ENCODE peak calls at places on chromosomes 4 and X, in eight cellular contexts. G, A, K, L, Y, J, R and D are unnamed samples.

GRCh38 chrX:85963736-85964135 is 83.6 kb downstream of the CHM start:
- DNase-seq in G (peak), A (peak), K (no peak), L (no peak), Y (peak), J (no peak), R (no peak), D (peak)

GRCh38 chrX:41384041-41384705 is 50.2 kb downstream of the DDX3X start:
- DNase-seq in G (no peak), A (peak), K (peak), L (peak), Y (peak), J (peak), R (no peak), D (peak)

GRCh38 chr4:1293981-1294380 is 4.3 kb downstream of the MAEA start:
- DNase-seq in G (no peak), A (no peak), K (no peak), L (no peak), Y (no peak), J (no peak), R (no peak), D (no peak)

GRCh38 chrX:110082156-110082555 is 79.2 kb downstream of the TMEM164 start:
- DNase-seq in G (no peak), A (peak), K (no peak), L (no peak), Y (peak), J (no peak), R (no peak), D (peak)

GRCh38 chr4:62133498-62133897 is 933.4 kb downstream of the ADGRL3 start:
- DNase-seq in G (no peak), A (no peak), K (no peak), L (no peak), Y (no peak), J (no peak), R (no peak), D (no peak)

GRCh38 chrX:115344885-115345653 is 55.6 kb downstream of the LUZP4 start:
- DNase-seq in G (peak), A (peak), K (peak), L (no peak), Y (peak), J (no peak), R (peak), D (peak)

GRCh38 chr4:170339522-170339921 is 249.8 kb upstream of the AADAT start:
- DNase-seq in G (no peak), A (no peak), K (no peak), L (no peak), Y (no peak), J (no peak), R (no peak), D (peak)

GRCh38 chr4:158090323-158090722 is 82.5 kb downstream of the GASK1B start:
- DNase-seq in G (no peak), A (peak), K (no peak), L (no peak), Y (peak), J (no peak), R (no peak), D (no peak)

GRCh38 chr4:110778526-110778925 is 155.6 kb upstream of the PITX2 start:
- DNase-seq in G (no peak), A (peak), K (no peak), L (no peak), Y (peak), J (no peak), R (no peak), D (no peak)

GRCh38 chr4:121668368-121669162 is 28.2 kb downstream of the ANXA5 start:
- DNase-seq in G (no peak), A (peak), K (no peak), L (no peak), Y (peak), J (no peak), R (no peak), D (peak)

GRCh38 chrX:46662594-46662993 is 89.0 kb downstream of the CHST7 start:
- DNase-seq in G (no peak), A (no peak), K (no peak), L (no peak), Y (no peak), J (no peak), R (no peak), D (no peak)

DNA sequence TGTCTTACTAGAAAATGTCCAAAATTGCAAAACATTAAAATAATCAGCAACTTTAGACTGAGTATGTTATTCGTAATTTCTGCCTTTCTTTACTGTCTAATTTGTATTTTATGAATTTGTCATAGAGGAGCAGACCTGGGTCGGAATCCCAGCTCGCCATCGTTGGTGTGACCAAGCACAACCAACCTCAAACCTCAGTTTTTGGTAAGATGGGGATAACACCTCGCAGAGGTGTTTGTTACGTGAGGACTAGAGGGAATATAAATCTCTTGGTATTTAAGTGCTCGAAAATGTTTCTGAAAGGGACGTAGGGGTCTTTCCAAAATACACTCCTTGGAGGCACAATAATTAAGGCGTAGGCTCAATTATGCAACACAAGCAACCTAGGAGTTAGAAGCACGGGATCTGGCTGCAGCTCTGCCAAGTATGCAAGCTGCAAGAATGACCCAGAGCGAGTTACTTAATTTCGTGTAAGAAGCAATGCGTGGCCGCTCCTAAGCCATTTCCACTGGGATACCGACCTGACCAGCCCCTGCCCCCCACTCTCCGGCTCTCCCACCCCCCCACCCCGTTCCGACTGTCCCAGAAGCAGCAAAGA is 602 bp downstream of the ADH5 start:
- DNase-seq in G (peak), A (peak), K (peak), L (peak), Y (peak), J (peak), R (peak), D (peak)
- H2AFZ ChIP-seq in G (no peak), A (peak), K (no peak), L (peak), Y (peak), J (peak), R (peak), D (peak)

GRCh38 chr4:136320471-136320813 is 1211.9 kb downstream of the PCDH18 start:
- DNase-seq in G (no peak), A (no peak), K (no peak), L (no peak), Y (no peak), J (no peak), R (no peak), D (no peak)
- H2AFZ ChIP-seq in G (no peak), A (no peak), K (no peak), L (no peak), Y (no peak), J (no peak), R (no peak), D (peak)

DNA sequence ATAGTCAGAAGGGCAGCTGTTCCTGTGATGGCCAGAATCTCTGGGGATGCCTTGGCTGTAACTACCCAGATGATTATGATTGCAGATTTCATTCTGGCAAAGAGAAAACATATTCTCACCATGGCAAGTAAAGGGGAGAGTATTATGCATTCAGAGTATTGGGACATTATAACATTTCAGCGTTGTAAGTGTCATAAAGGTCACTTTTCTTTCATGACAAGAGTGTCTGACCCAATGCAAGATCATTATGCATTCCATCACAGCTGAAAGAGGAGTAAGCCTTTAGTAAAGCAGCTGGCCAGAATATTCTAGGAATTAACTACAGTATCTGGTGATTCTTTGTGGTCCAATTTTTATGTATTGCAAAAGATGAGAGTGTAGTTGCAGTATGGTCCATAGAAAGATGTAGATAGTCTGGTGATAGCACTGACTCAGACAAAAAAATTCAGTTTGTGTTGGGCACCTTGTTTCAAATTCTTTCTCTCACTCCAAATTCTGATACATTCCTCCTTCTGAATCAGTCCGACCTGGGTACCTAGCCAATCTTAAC is 2366.3 kb downstream of the PCDH7 start:
- DNase-seq in G (no peak), A (no peak), K (no peak), L (no peak), Y (peak), J (no peak), R (no peak), D (no peak)
- H2AFZ ChIP-seq in G (no peak), A (no peak), K (no peak), L (no peak), Y (no peak), J (no peak), R (no peak), D (no peak)

GRCh38 chrX:107602694-107603239 is 25.5 kb upstream of the PRPS1 start:
- DNase-seq in G (no peak), A (no peak), K (no peak), L (no peak), Y (no peak), J (no peak), R (no peak), D (no peak)

GRCh38 chrX:107601326-107601725 is 27.0 kb upstream of the PRPS1 start:
- DNase-seq in G (no peak), A (no peak), K (no peak), L (no peak), Y (no peak), J (no peak), R (no peak), D (no peak)

GRCh38 chrX:107601759-107602158 is 26.6 kb upstream of the PRPS1 start:
- DNase-seq in G (no peak), A (no peak), K (no peak), L (no peak), Y (no peak), J (no peak), R (no peak), D (no peak)

GRCh38 chrX:107600366-107600765 is 27.9 kb upstream of the PRPS1 start:
- DNase-seq in G (no peak), A (peak), K (no peak), L (no peak), Y (peak), J (no peak), R (no peak), D (peak)

DNA sequence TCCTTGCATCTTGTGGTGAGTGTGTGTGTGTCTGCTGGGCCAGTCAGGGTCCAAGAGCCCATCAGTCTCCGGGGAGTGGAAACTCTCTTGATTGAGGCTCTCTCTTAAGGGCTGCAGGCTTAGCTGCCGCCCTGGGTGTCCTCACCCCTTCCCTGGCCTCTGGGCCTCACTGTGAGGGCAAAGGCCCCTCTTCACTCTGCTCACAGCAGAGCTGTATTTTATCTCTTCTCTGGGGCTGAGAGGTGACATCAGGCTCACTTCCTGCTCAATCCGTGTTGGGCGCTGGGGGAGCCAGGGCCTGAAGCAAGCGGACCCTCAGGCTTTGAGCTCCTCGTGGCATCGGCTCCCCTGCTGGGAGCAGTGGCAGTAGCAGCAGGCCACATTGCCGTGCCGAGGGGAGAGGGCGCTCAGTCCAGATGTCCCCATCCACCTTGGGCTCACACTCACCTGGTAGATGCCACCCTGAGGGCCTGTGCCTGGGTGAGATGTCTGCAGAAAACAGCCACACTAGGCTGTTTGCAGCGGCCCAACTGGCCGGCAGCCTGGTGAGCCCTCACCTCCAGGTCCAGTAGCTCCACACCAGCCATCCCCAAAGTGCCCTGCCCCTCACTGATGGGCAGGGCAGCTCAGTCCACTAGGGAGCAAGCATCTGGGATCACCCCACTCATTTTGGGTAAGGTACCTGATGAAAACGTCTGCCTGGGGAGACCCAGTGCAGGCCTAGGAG is 24.7 kb upstream of the PRPS1 start:
- DNase-seq in G (no peak), A (no peak), K (no peak), L (no peak), Y (no peak), J (no peak), R (no peak), D (no peak)
- H2AFZ ChIP-seq in G (no peak), A (no peak), K (no peak), L (no peak), Y (no peak), J (no peak), R (no peak), D (no peak)

GRCh38 chr4:183100298-183100599 is 1.2 kb downstream of the WWC2 start:
- DNase-seq in G (no peak), A (no peak), K (no peak), L (no peak), Y (no peak), J (no peak), R (no peak), D (no peak)
- H2AFZ ChIP-seq in G (no peak), A (no peak), K (no peak), L (no peak), Y (peak), J (no peak), R (no peak), D (peak)

DNA sequence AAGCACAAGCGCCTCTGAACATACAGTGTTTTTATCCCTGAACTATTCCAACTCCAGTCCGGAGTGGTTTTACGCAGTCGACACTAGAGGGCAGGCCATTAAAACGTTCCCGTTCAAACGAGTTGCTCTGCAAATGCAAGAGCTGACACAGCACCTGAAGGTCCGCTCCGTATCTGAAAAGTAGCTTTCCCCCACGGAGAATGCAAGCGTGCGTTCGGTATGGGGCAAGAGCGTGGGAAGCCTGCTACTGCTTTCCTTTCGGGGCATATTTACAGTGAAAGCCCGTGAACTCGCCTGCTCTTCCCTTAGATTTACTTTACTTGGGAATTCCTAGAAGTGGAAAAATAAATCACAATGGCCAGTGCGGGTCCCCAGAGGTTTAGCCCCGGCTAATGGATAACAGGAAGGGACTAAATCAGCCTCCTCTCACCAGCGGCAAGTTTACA is 190.8 kb downstream of the TSPAN5 start:
- DNase-seq in G (peak), A (peak), K (peak), L (peak), Y (peak), J (peak), R (peak), D (peak)
- H2AFZ ChIP-seq in G (peak), A (peak), K (peak), L (no peak), Y (peak), J (peak), R (no peak), D (peak)

GRCh38 chrX:19893722-19894121 is 6.3 kb upstream of the SH3KBP1 start:
- DNase-seq in G (peak), A (peak), K (no peak), L (no peak), Y (peak), J (no peak), R (no peak), D (no peak)
- H2AFZ ChIP-seq in G (no peak), A (no peak), K (no peak), L (no peak), Y (no peak), J (no peak), R (no peak), D (no peak)

GRCh38 chrX:68829594-68830485 is 1.0 kb downstream of the EFNB1 start:
- DNase-seq in G (no peak), A (peak), K (peak), L (no peak), Y (peak), J (peak), R (peak), D (no peak)
- H2AFZ ChIP-seq in G (no peak), A (peak), K (no peak), L (no peak), Y (peak), J (no peak), R (no peak), D (no peak)

DNA sequence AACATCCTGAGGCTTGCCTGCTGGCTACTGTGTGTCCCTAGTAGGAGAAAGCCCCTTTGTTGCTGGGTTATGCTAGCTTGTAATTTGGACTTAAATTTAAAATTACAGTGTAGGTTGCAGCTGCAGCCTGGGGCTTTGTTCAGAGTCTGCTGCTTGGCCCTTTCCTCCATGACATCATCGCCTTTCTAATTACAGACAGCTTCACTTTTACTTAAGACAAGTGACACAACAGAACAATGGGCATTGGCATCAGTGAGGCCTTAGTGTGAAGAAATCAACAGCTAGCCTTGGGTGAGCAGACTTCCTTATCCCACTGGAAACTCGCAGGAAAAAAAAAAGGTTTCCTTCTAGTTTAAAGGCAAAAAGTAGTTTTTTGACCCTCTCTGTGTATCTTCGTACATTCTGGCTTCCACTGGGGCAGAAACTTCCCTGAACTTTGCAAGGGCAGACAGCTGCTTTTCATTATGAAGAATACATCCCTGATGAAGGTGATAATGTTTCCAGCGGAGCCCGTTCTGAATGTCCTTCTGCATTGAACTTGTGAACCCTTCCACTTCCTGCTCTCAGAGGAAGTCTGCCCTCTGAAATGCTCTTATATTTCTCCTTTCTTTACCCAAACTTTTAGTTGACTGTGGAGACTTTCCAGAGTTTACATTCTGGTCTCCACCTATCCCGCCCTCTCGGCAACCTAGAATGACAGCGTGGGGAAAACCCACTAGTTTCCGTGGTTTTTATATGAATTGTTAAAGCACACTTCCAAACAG is 123.2 kb upstream of the FAM9C start:
- DNase-seq in G (no peak), A (peak), K (no peak), L (peak), Y (peak), J (no peak), R (peak), D (peak)
- H2AFZ ChIP-seq in G (no peak), A (no peak), K (no peak), L (peak), Y (peak), J (peak), R (peak), D (peak)